ENCODE peak calls at places on chromosomes 1 and 21, in eight cellular contexts. E, N, C, D, J, A, K and B are unnamed samples.

GRCh38 chr1:63592536-63593302 is 492 bp upstream of the PGM1 start:
- DNase-seq in E (no peak), N (no peak), C (no peak), D (no peak), J (no peak), A (peak), K (no peak), B (no peak)

GRCh38 chr1:93042134-93042821 is 36.8 kb upstream of the MTF2 start:
- DNase-seq in E (no peak), N (no peak), C (no peak), D (no peak), J (peak), A (no peak), K (no peak), B (no peak)

GRCh38 chr1:165284471-165284870 is 72.0 kb downstream of the LMX1A start:
- DNase-seq in E (no peak), N (no peak), C (no peak), D (no peak), J (no peak), A (no peak), K (peak), B (no peak)

GRCh38 chr21:34996304-34997081 is 52.6 kb downstream of the RUNX1 start:
- DNase-seq in E (peak), N (no peak), C (no peak), D (no peak), J (no peak), A (no peak), K (no peak), B (no peak)

GRCh38 chr21:21165063-21165645 is 166.9 kb downstream of the NCAM2 start:
- DNase-seq in E (peak), N (no peak), C (no peak), D (no peak), J (no peak), A (no peak), K (no peak), B (no peak)

GRCh38 chr1:234505774-234506114 is 26.8 kb upstream of the TARBP1 start:
- DNase-seq in E (peak), N (no peak), C (no peak), D (no peak), J (no peak), A (no peak), K (no peak), B (no peak)

GRCh38 chr1:1194723-1195122 is 11.7 kb downstream of the TNFRSF18 start:
- DNase-seq in E (no peak), N (no peak), C (no peak), D (no peak), J (no peak), A (no peak), K (no peak), B (no peak)

GRCh38 chr1:60984066-60984799 is 98.1 kb upstream of the NFIA start:
- DNase-seq in E (no peak), N (no peak), C (no peak), D (no peak), J (no peak), A (no peak), K (no peak), B (no peak)

GRCh38 chr1:85078903-85079302 is 30.6 kb upstream of the MCOLN3 start:
- DNase-seq in E (peak), N (no peak), C (no peak), D (no peak), J (no peak), A (no peak), K (no peak), B (no peak)

GRCh38 chr1:26771643-26772321 is 16.0 kb upstream of the PIGV start:
- DNase-seq in E (peak), N (no peak), C (no peak), D (no peak), J (no peak), A (no peak), K (peak), B (peak)

GRCh38 chr21:26686278-26686677 is 113.2 kb upstream of the CYYR1 start:
- DNase-seq in E (no peak), N (no peak), C (no peak), D (no peak), J (peak), A (no peak), K (peak), B (no peak)

GRCh38 chr1:180248176-180248575 is 18.1 kb downstream of the LHX4 start:
- DNase-seq in E (no peak), N (no peak), C (no peak), D (no peak), J (no peak), A (no peak), K (no peak), B (no peak)

GRCh38 chr21:42724226-42724920 is 71.0 kb downstream of the PDE9A start:
- DNase-seq in E (peak), N (no peak), C (no peak), D (no peak), J (no peak), A (no peak), K (no peak), B (no peak)

GRCh38 chr21:16072692-16073091 is 342.9 kb downstream of the USP25 start:
- DNase-seq in E (peak), N (peak), C (no peak), D (no peak), J (no peak), A (no peak), K (no peak), B (peak)

GRCh38 chr1:228500901-228501871 is 14.0 kb downstream of the RNF187 start:
- DNase-seq in E (peak), N (peak), C (peak), D (peak), J (peak), A (peak), K (peak), B (peak)

GRCh38 chr1:201000391-201000790 is 23.1 kb downstream of the KIF21B start:
- DNase-seq in E (no peak), N (no peak), C (no peak), D (no peak), J (no peak), A (no peak), K (no peak), B (no peak)